ENCODE peak calls at places on chromosomes 12 and 14, in eight cellular contexts. One of them, this sample, is unnamed. For H3K9me3, the result is how much of the 10 kb centered on the place peaks cover.

GRCh38 chr14:59919582-59920377 is at the start of gene LRRC9:
- DNase-seq in H9: peak
- DNase-seq in body of pancreas: peak
- DNase-seq in CD4-positive, CD25-positive, alpha-beta regulatory T cell: no peak
- DNase-seq in upper lobe of right lung: peak
- DNase-seq in lung: peak
- DNase-seq in fibroblast of lung: peak
- DNase-seq in tibial artery: no peak
- DNase-seq in this sample: no peak

GRCh38 chr12:57722716-57723629 is 15.6 kb downstream of the AGAP2 start:
- DNase-seq in H9: no peak
- DNase-seq in body of pancreas: no peak
- DNase-seq in CD4-positive, CD25-positive, alpha-beta regulatory T cell: no peak
- DNase-seq in upper lobe of right lung: no peak
- DNase-seq in lung: no peak
- DNase-seq in fibroblast of lung: no peak
- DNase-seq in tibial artery: no peak
- DNase-seq in this sample: peak

GRCh38 chr14:100782516-100783320 is 43.2 kb upstream of the MEG3 start:
- DNase-seq in H9: no peak
- DNase-seq in body of pancreas: no peak
- DNase-seq in CD4-positive, CD25-positive, alpha-beta regulatory T cell: no peak
- DNase-seq in upper lobe of right lung: peak
- DNase-seq in lung: no peak
- DNase-seq in fibroblast of lung: no peak
- DNase-seq in tibial artery: peak
- DNase-seq in this sample: no peak

GRCh38 chr12:91577586-91578539 is 395.2 kb upstream of the DCN start:
- DNase-seq in H9: no peak
- DNase-seq in body of pancreas: no peak
- DNase-seq in CD4-positive, CD25-positive, alpha-beta regulatory T cell: peak
- DNase-seq in upper lobe of right lung: no peak
- DNase-seq in lung: no peak
- DNase-seq in fibroblast of lung: peak
- DNase-seq in tibial artery: no peak
- DNase-seq in this sample: no peak

GRCh38 chr14:99158646-99159165 is 113.3 kb downstream of the BCL11B start:
- DNase-seq in H9: peak
- DNase-seq in body of pancreas: no peak
- DNase-seq in CD4-positive, CD25-positive, alpha-beta regulatory T cell: no peak
- DNase-seq in upper lobe of right lung: no peak
- DNase-seq in lung: no peak
- DNase-seq in fibroblast of lung: no peak
- DNase-seq in tibial artery: no peak
- DNase-seq in this sample: no peak

GRCh38 chr12:67241482-67241881 is 27.7 kb upstream of the CAND1 start:
- DNase-seq in H9: no peak
- DNase-seq in body of pancreas: no peak
- DNase-seq in CD4-positive, CD25-positive, alpha-beta regulatory T cell: no peak
- DNase-seq in upper lobe of right lung: no peak
- DNase-seq in lung: no peak
- DNase-seq in fibroblast of lung: peak
- DNase-seq in tibial artery: no peak
- DNase-seq in this sample: no peak

GRCh38 chr12:58455146-58455545 is 465.2 kb downstream of the LRIG3 start:
- DNase-seq in H9: no peak
- DNase-seq in body of pancreas: no peak
- DNase-seq in CD4-positive, CD25-positive, alpha-beta regulatory T cell: no peak
- DNase-seq in upper lobe of right lung: no peak
- DNase-seq in lung: no peak
- DNase-seq in fibroblast of lung: no peak
- DNase-seq in tibial artery: no peak
- DNase-seq in this sample: no peak

GRCh38 chr14:35386673-35387125 is 17.9 kb downstream of the NFKBIA start:
- DNase-seq in H9: no peak
- DNase-seq in body of pancreas: no peak
- DNase-seq in CD4-positive, CD25-positive, alpha-beta regulatory T cell: no peak
- DNase-seq in upper lobe of right lung: no peak
- DNase-seq in lung: no peak
- DNase-seq in fibroblast of lung: no peak
- DNase-seq in tibial artery: no peak
- DNase-seq in this sample: no peak

GRCh38 chr12:84397279-84397678 is 515.3 kb downstream of the SLC6A15 start:
- DNase-seq in H9: no peak
- DNase-seq in body of pancreas: no peak
- DNase-seq in CD4-positive, CD25-positive, alpha-beta regulatory T cell: no peak
- DNase-seq in upper lobe of right lung: no peak
- DNase-seq in lung: no peak
- DNase-seq in fibroblast of lung: peak
- DNase-seq in tibial artery: no peak
- DNase-seq in this sample: no peak

GRCh38 chr12:60168441-60168840 is 572.6 kb downstream of the SLC16A7 start:
- DNase-seq in H9: no peak
- DNase-seq in body of pancreas: no peak
- DNase-seq in CD4-positive, CD25-positive, alpha-beta regulatory T cell: no peak
- DNase-seq in upper lobe of right lung: no peak
- DNase-seq in lung: no peak
- DNase-seq in fibroblast of lung: no peak
- DNase-seq in tibial artery: no peak
- DNase-seq in this sample: no peak

GRCh38 chr12:12837025-12837872 is 24.1 kb downstream of the DDX47 start:
- DNase-seq in H9: peak
- DNase-seq in body of pancreas: peak
- DNase-seq in CD4-positive, CD25-positive, alpha-beta regulatory T cell: peak
- DNase-seq in upper lobe of right lung: no peak
- DNase-seq in lung: no peak
- DNase-seq in fibroblast of lung: peak
- DNase-seq in tibial artery: peak
- DNase-seq in this sample: no peak

GRCh38 chr12:12977231-12977630 is 22.8 kb downstream of the HEBP1 start:
- DNase-seq in H9: no peak
- DNase-seq in body of pancreas: no peak
- DNase-seq in CD4-positive, CD25-positive, alpha-beta regulatory T cell: no peak
- DNase-seq in upper lobe of right lung: no peak
- DNase-seq in lung: no peak
- DNase-seq in fibroblast of lung: no peak
- DNase-seq in tibial artery: no peak
- DNase-seq in this sample: no peak

GRCh38 chr14:34997762-34998161 is 15.0 kb downstream of the SRP54 start:
- DNase-seq in H9: no peak
- DNase-seq in body of pancreas: no peak
- DNase-seq in CD4-positive, CD25-positive, alpha-beta regulatory T cell: no peak
- DNase-seq in upper lobe of right lung: no peak
- DNase-seq in lung: no peak
- DNase-seq in fibroblast of lung: peak
- DNase-seq in tibial artery: no peak
- DNase-seq in this sample: no peak

GRCh38 chr12:2498961-2499500 is 295.7 kb upstream of the FKBP4 start:
- DNase-seq in H9: no peak
- DNase-seq in body of pancreas: no peak
- DNase-seq in CD4-positive, CD25-positive, alpha-beta regulatory T cell: no peak
- DNase-seq in upper lobe of right lung: no peak
- DNase-seq in lung: no peak
- DNase-seq in fibroblast of lung: no peak
- DNase-seq in tibial artery: no peak
- DNase-seq in this sample: no peak

GRCh38 chr12:79155703-79156102 is 291.1 kb downstream of the SYT1 start:
- DNase-seq in H9: no peak
- DNase-seq in body of pancreas: no peak
- DNase-seq in CD4-positive, CD25-positive, alpha-beta regulatory T cell: no peak
- DNase-seq in upper lobe of right lung: no peak
- DNase-seq in lung: no peak
- DNase-seq in fibroblast of lung: peak
- DNase-seq in tibial artery: no peak
- DNase-seq in this sample: no peak

DNA sequence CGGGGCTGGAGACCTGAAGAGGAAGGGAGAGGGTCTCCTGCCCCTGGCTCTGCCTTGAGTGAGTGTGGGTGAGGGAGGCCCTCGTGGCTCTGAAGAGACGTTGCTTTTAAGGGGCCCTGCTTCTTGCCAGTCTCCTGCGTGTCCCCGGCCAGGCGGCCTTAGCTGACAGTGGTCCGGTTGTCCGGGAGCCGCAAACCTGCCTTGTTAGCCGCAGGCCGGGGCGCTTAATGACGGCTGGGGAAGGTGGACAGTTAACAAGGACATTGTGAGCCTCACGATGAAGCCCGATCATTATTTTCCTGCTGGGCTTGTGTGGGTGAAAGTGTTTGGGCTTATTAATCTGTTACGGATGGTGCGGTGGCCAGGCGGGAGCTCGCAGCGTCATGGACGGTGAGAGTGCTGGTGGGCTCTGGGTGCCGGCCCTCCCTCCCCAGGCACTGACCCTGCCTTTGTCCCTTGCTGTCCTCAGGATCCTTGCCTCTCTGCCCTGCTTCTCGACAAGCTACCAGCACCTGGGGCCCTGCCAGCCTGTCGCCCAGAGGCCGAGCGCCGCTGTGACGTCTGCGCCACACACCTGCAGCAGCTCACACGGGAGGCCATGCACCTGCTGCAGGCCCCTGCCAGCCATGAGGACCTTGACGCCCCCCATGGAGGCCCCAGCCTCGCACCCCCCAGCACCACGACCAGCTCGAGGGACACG is 13.3 kb downstream of the KIF26A start:
- DNase-seq in H9: no peak
- DNase-seq in body of pancreas: peak
- DNase-seq in CD4-positive, CD25-positive, alpha-beta regulatory T cell: no peak
- DNase-seq in upper lobe of right lung: no peak
- DNase-seq in lung: no peak
- DNase-seq in fibroblast of lung: no peak
- DNase-seq in tibial artery: no peak
- DNase-seq in this sample: no peak
- H3K9me3 ChIP-seq in H9: under half
- H3K9me3 ChIP-seq in body of pancreas: under half
- H3K9me3 ChIP-seq in CD4-positive, CD25-positive, alpha-beta regulatory T cell: under half
- H3K9me3 ChIP-seq in upper lobe of right lung: under half
- H3K9me3 ChIP-seq in lung: under half
- H3K9me3 ChIP-seq in fibroblast of lung: under half
- H3K9me3 ChIP-seq in tibial artery: under half
- H3K9me3 ChIP-seq in this sample: under half

GRCh38 chr12:123040106-123040505 is 59.6 kb downstream of the ARL6IP4 start:
- DNase-seq in H9: no peak
- DNase-seq in body of pancreas: no peak
- DNase-seq in CD4-positive, CD25-positive, alpha-beta regulatory T cell: no peak
- DNase-seq in upper lobe of right lung: no peak
- DNase-seq in lung: no peak
- DNase-seq in fibroblast of lung: no peak
- DNase-seq in tibial artery: no peak
- DNase-seq in this sample: no peak

GRCh38 chr12:123041042-123041531 is 60.6 kb downstream of the ARL6IP4 start:
- DNase-seq in H9: no peak
- DNase-seq in body of pancreas: no peak
- DNase-seq in CD4-positive, CD25-positive, alpha-beta regulatory T cell: no peak
- DNase-seq in upper lobe of right lung: no peak
- DNase-seq in lung: no peak
- DNase-seq in fibroblast of lung: no peak
- DNase-seq in tibial artery: no peak
- DNase-seq in this sample: no peak

GRCh38 chr12:123044351-123044750 is 63.9 kb downstream of the ARL6IP4 start:
- DNase-seq in H9: no peak
- DNase-seq in body of pancreas: no peak
- DNase-seq in CD4-positive, CD25-positive, alpha-beta regulatory T cell: no peak
- DNase-seq in upper lobe of right lung: no peak
- DNase-seq in lung: no peak
- DNase-seq in fibroblast of lung: no peak
- DNase-seq in tibial artery: no peak
- DNase-seq in this sample: no peak

GRCh38 chr12:123043536-123044001 is 63.1 kb downstream of the ARL6IP4 start:
- DNase-seq in H9: peak
- DNase-seq in body of pancreas: peak
- DNase-seq in CD4-positive, CD25-positive, alpha-beta regulatory T cell: peak
- DNase-seq in upper lobe of right lung: peak
- DNase-seq in lung: peak
- DNase-seq in fibroblast of lung: peak
- DNase-seq in tibial artery: peak
- DNase-seq in this sample: no peak

DNA sequence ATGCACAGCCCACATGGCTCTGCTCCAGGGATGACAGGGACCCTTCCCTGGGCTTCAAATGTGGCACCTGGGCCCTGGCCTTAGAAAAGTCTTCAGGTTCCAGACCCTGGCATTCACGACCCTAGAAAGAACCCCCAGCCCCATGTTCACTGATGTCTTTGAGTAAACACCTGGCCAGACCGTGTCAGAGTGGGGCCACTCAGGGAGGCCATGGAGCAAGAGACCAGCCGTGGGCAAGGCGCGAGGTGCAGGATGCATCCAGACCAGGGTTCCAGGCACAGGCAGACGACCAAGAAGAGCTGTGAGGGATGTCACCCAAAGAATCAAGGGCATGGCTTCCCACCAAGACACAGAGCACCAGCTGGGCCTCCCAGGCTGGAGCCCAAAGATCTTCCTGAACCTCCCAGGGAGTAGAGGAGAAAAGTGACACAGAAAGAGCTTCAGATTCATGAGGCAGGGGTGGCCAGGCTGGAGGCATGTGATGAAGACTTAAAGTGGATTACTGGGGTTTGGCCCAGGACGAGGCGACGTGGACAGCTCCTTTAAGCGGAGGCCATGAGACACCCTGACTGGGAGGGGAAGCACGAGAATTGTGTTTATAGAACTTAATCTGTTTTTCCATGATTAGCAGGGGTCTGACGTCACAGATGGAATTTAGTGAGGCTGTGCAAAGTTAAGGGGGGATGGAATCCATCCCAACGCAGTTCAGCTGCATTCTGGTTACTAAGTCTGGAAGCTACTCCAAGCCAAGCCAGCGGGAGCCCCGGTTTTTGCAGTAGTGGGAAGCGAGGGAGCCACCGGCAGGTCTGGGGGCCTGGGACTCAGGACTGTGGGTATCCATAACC is 61.6 kb downstream of the ARL6IP4 start:
- DNase-seq in H9: no peak
- DNase-seq in body of pancreas: no peak
- DNase-seq in CD4-positive, CD25-positive, alpha-beta regulatory T cell: no peak
- DNase-seq in upper lobe of right lung: no peak
- DNase-seq in lung: no peak
- DNase-seq in fibroblast of lung: peak
- DNase-seq in tibial artery: no peak
- DNase-seq in this sample: no peak
- H3K9me3 ChIP-seq in H9: under half
- H3K9me3 ChIP-seq in body of pancreas: under half
- H3K9me3 ChIP-seq in CD4-positive, CD25-positive, alpha-beta regulatory T cell: under half
- H3K9me3 ChIP-seq in upper lobe of right lung: under half
- H3K9me3 ChIP-seq in lung: under half
- H3K9me3 ChIP-seq in fibroblast of lung: under half
- H3K9me3 ChIP-seq in tibial artery: under half
- H3K9me3 ChIP-seq in this sample: under half

GRCh38 chr12:68958337-68958736 is 25.4 kb upstream of the CPM start:
- DNase-seq in H9: no peak
- DNase-seq in body of pancreas: no peak
- DNase-seq in CD4-positive, CD25-positive, alpha-beta regulatory T cell: no peak
- DNase-seq in upper lobe of right lung: no peak
- DNase-seq in lung: no peak
- DNase-seq in fibroblast of lung: no peak
- DNase-seq in tibial artery: no peak
- DNase-seq in this sample: peak
- H3K9me3 ChIP-seq in H9: under half
- H3K9me3 ChIP-seq in body of pancreas: under half
- H3K9me3 ChIP-seq in CD4-positive, CD25-positive, alpha-beta regulatory T cell: under half
- H3K9me3 ChIP-seq in upper lobe of right lung: under half
- H3K9me3 ChIP-seq in lung: under half
- H3K9me3 ChIP-seq in fibroblast of lung: under half
- H3K9me3 ChIP-seq in tibial artery: under half
- H3K9me3 ChIP-seq in this sample: under half

GRCh38 chr12:21073129-21073528 is 57.9 kb upstream of the SLCO1B1 start:
- DNase-seq in H9: no peak
- DNase-seq in body of pancreas: no peak
- DNase-seq in CD4-positive, CD25-positive, alpha-beta regulatory T cell: no peak
- DNase-seq in upper lobe of right lung: no peak
- DNase-seq in lung: no peak
- DNase-seq in fibroblast of lung: no peak
- DNase-seq in tibial artery: no peak
- DNase-seq in this sample: no peak

GRCh38 chr12:21073822-21074460 is 57.1 kb upstream of the SLCO1B1 start:
- DNase-seq in H9: peak
- DNase-seq in body of pancreas: no peak
- DNase-seq in CD4-positive, CD25-positive, alpha-beta regulatory T cell: no peak
- DNase-seq in upper lobe of right lung: no peak
- DNase-seq in lung: no peak
- DNase-seq in fibroblast of lung: no peak
- DNase-seq in tibial artery: no peak
- DNase-seq in this sample: no peak
- H3K9me3 ChIP-seq in H9: under half
- H3K9me3 ChIP-seq in body of pancreas: under half
- H3K9me3 ChIP-seq in CD4-positive, CD25-positive, alpha-beta regulatory T cell: under half
- H3K9me3 ChIP-seq in upper lobe of right lung: under half
- H3K9me3 ChIP-seq in lung: under half
- H3K9me3 ChIP-seq in fibroblast of lung: under half
- H3K9me3 ChIP-seq in tibial artery: under half
- H3K9me3 ChIP-seq in this sample: under half

This sample was measured in esophagus muscularis mucosa.